ENCODE peak calls at places on chromosomes 5 and 9, in four cellular contexts. H, R, U and K are unnamed samples.

GRCh38 chr5:4882186-4882585 is 257.9 kb upstream of the ADAMTS16 start:
- DNase-seq in R (no peak), H (no peak), U (no peak), K (no peak)

GRCh38 chr5:170482511-170482910 is 21.3 kb upstream of the KCNIP1 start:
- DNase-seq in R (no peak), U (no peak), H (no peak), K (no peak)

GRCh38 chr9:129347323-129348120 is 169.5 kb upstream of the IER5L start:
- DNase-seq in U (no peak), H (no peak), R (no peak), K (no peak)

GRCh38 chr5:138986186-138986775 is 111.1 kb upstream of the LRRTM2 start:
- DNase-seq in R (no peak), H (no peak), U (no peak), K (no peak)

GRCh38 chr9:2179557-2179956 is 164.4 kb downstream of the SMARCA2 start:
- DNase-seq in U (no peak), H (no peak), R (no peak), K (no peak)

GRCh38 chr5:172005708-172006377 is 595 bp downstream of the FBXW11 start:
- DNase-seq in U (no peak), H (peak), R (peak), K (peak)

GRCh38 chr9:88075966-88076285 is 62.3 kb downstream of the SPATA31C2 start:
- DNase-seq in H (no peak), U (no peak), R (no peak), K (no peak)

GRCh38 chr9:137665697-137666504 is 47.1 kb downstream of the EHMT1 start:
- DNase-seq in U (no peak), R (peak), H (no peak), K (no peak)

GRCh38 chr5:9928266-9928750 is 298.2 kb upstream of the TAS2R1 start:
- DNase-seq in U (no peak), R (no peak), H (no peak), K (no peak)

GRCh38 chr5:143311428-143311827 is 92.1 kb downstream of the NR3C1 start:
- DNase-seq in R (peak), H (no peak), U (peak), K (no peak)

GRCh38 chr5:77658662-77659061 is 20.1 kb upstream of the OTP start:
- DNase-seq in R (no peak), U (no peak), H (no peak), K (no peak)

GRCh38 chr5:173204185-173204979 is 30.6 kb downstream of the NKX2-5 start:
- DNase-seq in U (peak), H (peak), R (peak), K (peak)

GRCh38 chr5:143887901-143888648 is 76.1 kb downstream of the HMHB1 start:
- DNase-seq in R (no peak), U (peak), H (no peak), K (no peak)

GRCh38 chr9:132990781-132991180 is 12.3 kb downstream of the GFI1B start:
- DNase-seq in U (no peak), H (no peak), R (no peak), K (no peak)

GRCh38 chr5:92775711-92776615 is 805.1 kb downstream of the NR2F1-AS1 start:
- DNase-seq in U (peak), H (no peak), R (no peak), K (no peak)

GRCh38 chr5:31645420-31646081 is 6.6 kb downstream of the PDZD2 start:
- DNase-seq in H (no peak), R (peak), U (no peak), K (no peak)

GRCh38 chr5:94469889-94470288 is 148.5 kb downstream of the KIAA0825 start:
- DNase-seq in U (peak), H (no peak), R (no peak), K (no peak)

GRCh38 chr5:136235316-136235715 is 42.4 kb upstream of the SMIM32 start:
- DNase-seq in H (no peak), R (no peak), U (no peak), K (no peak)

GRCh38 chr5:8561854-8562253 is 692.9 kb downstream of the MTRR start:
- DNase-seq in H (no peak), R (no peak), U (no peak), K (no peak)

GRCh38 chr9:99559776-99560175 is 261.9 kb upstream of the NR4A3 start:
- DNase-seq in U (no peak), R (no peak), H (no peak), K (no peak)

GRCh38 chr5:67401166-67401565 is 204.6 kb upstream of the CD180 start:
- DNase-seq in R (no peak), U (no peak), H (no peak), K (no peak)

GRCh38 chr9:97907632-97908031 is 14.7 kb downstream of the TRMO start:
- DNase-seq in U (no peak), H (no peak), R (no peak), K (no peak)

GRCh38 chr5:147393866-147394265 is 116.0 kb downstream of the DPYSL3 start:
- DNase-seq in H (no peak), U (no peak), R (peak), K (peak)

GRCh38 chr5:81420039-81420667 is 26.2 kb upstream of the ACOT12 start:
- DNase-seq in R (no peak), H (no peak), U (peak), K (peak)

GRCh38 chr9:104177003-104177611 is 83.0 kb downstream of the SMC2 start:
- DNase-seq in R (peak), H (no peak), U (no peak), K (no peak)

GRCh38 chr5:169415948-169416347 is 115.0 kb upstream of the SLIT3 start:
- DNase-seq in U (no peak), R (no peak), H (no peak), K (no peak)

GRCh38 chr9:114307323-114308250 is 15.3 kb upstream of the ORM1 start:
- DNase-seq in H (peak), U (peak), R (no peak), K (no peak)

GRCh38 chr5:1421521-1422341 is 23.5 kb downstream of the SLC6A3 start:
- DNase-seq in H (no peak), R (no peak), U (no peak), K (no peak)

GRCh38 chr5:96816430-96816939 is 8.7 kb upstream of the ERAP1 start:
- DNase-seq in R (peak), H (no peak), U (no peak), K (no peak)

GRCh38 chr9:128911529-128912035 is 9.2 kb upstream of the PHYHD1 start:
- DNase-seq in R (peak), H (no peak), U (peak), K (peak)

GRCh38 chr9:68978501-68978900 is 35.4 kb downstream of the PRKACG start:
- DNase-seq in R (no peak), U (no peak), H (peak), K (no peak)

GRCh38 chr5:152462021-152462721 is 57.1 kb upstream of the NMUR2 start:
- DNase-seq in R (no peak), H (no peak), U (no peak), K (no peak)
- TF ChIP-seq CTCF in R (no peak), H (no peak), U (no peak), K (no peak)

DNA sequence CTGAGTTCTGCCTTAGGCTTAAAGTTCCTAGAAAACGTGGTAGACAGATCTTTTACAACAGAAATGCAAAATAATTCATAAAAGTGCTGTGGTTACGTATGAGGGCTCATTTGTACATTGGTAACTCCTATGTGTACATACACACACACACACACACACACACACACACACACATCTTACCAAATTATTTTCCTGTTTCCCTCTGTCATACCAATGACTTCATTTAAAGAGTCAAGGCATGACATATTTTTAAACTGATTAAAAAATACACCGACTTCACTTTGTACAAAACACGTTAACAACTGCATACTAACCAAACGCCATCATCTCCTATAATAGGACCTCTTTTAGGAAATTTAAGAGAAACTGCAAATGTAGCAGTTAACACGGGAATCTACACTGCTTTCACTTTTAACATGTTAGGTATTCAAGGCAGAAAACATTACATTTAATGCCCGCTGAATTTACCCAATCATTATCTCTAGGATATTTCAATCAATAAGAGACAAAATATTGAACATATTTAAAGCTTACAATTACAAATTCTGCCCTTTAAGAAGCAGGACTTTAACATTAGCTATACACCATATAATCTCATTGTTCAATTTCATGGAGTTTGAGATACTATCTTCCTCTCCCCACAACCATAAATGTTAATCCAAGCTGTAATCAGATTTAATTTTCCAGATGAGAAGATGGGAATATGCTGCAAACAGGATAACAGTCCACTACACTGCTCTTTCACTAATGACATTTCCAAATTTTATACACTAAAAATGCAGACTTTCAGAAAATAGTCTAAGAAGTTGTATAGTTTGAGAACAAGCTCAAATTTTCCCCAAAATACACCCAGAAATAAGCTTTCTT is 133.1 kb downstream of the DENND1A start:
- DNase-seq in U (no peak), R (no peak), H (no peak), K (no peak)
- TF ChIP-seq CTCF in U (no peak), R (no peak), H (no peak), K (no peak)

GRCh38 chr5:7015586-7016256 is 302.5 kb downstream of the TENT4A start:
- DNase-seq in U (no peak), R (peak), H (no peak), K (no peak)
- TF ChIP-seq CTCF in U (no peak), R (peak), H (no peak), K (no peak)

GRCh38 chr5:157279605-157280239 is 13.8 kb downstream of the CYFIP2 start:
- DNase-seq in U (no peak), H (no peak), R (no peak), K (no peak)
- TF ChIP-seq CTCF in U (no peak), H (no peak), R (no peak), K (no peak)

DNA sequence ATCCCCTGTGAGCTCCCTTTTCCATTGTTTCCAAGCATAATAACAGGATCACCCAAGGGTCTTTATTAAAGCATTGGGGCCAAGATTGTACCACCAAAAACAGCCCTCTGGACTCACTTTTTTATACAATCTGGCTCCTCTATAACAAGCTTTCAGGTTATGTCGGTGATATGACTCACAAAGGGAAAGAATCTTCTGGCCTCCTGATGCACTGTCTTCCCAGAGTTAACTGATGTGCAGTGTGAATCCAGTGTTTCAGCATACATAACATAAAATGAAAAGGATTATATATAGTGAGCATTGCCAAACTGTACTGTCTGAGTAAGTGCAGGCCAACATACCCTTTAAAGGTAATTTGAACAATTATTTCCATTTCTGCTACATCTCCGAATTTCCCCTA is 33.9 kb upstream of the MAN2A1 start:
- DNase-seq in U (no peak), H (no peak), R (no peak), K (no peak)
- TF ChIP-seq CTCF in U (no peak), H (no peak), R (no peak), K (no peak)

DNA sequence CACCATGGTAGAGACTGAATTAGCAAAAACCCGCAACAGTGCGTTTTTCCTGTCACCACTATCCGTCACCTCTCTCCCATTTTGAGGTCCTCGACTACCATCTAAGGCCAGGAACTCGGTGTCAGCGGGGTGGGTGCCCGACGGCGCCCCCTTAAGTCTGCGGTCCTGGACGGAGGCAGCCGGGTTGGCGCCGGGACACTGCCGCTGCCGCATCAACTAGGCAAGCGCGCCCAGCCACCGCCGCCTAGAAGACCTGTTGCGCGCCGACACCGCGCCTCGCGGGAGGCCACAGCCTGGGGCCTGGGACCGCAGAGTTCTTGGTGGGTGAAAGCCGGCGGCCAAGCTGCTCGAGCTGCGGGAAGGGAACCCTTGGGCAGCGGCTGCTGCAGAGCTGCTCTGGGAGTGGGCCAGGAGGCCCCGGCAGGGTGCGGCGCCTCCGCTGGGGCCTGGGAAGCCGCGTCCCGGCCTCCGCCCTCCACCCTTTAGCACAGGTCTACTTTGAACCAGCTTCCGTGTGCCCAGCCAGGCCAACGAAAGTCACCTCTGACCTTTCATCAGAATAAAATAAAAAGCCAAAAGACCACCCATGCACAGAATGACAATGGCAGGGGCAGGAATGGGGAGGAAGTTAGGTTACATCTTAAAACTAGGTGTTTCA is 3.5 kb downstream of the FOXB2 start:
- DNase-seq in R (peak), H (no peak), U (no peak), K (no peak)
- TF ChIP-seq CTCF in R (peak), H (no peak), U (no peak), K (no peak)

DNA sequence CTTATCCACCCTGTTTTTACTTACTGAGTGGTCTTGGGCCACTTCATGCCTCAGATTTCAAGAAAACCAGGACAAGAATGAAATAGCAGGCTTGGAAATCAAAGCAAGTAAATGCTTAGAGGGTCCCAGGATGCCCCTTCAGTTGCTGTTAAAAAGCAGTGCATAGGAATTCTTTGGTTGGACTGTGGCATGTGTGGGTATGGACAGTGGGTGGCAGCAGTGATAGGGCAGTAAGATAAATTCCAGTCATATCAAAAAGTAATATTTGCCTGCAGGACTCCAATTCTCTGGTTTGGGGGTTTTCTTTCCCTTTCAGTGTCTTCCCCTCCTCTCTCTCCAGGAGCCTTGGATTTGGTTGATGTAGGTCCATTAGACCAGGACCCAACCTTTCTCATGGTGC is 306.7 kb upstream of the CLINT1 start:
- DNase-seq in U (no peak), H (no peak), R (no peak), K (no peak)
- TF ChIP-seq CTCF in U (no peak), H (no peak), R (peak), K (no peak)

GRCh38 chr5:134564396-134564795 is 38.9 kb downstream of the JADE2 start:
- DNase-seq in H (no peak), R (no peak), U (no peak), K (no peak)

GRCh38 chr5:134563962-134564361 is 38.5 kb downstream of the JADE2 start:
- DNase-seq in U (no peak), R (no peak), H (no peak), K (no peak)

GRCh38 chr5:134560698-134561097 is 35.2 kb downstream of the JADE2 start:
- DNase-seq in R (no peak), H (no peak), U (no peak), K (no peak)

GRCh38 chr5:134559672-134560071 is 34.2 kb downstream of the JADE2 start:
- DNase-seq in R (no peak), U (no peak), H (no peak), K (no peak)

GRCh38 chr5:134561871-134562296 is 36.4 kb downstream of the JADE2 start:
- DNase-seq in R (peak), H (no peak), U (peak), K (peak)
- TF ChIP-seq CTCF in R (peak), H (no peak), U (peak), K (peak)

DNA sequence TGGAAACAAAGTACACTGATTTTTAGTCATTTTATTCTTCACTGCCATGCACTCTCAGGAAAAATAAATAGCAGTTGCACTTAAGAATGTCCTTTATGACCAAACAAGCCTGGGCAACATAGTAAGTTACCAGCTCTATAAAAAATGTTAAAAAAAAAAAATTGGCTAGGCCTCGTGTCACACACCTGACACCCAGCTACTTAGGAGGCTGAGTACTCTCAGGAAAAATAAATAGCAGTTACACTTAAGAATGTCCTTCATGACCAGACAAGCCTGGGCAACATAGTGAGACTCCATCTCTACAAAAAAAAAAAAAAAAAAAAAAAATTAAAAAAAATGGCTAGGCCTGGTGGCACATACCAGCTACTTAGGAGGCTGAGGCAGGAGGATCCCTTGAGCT is 304.6 kb downstream of the SLCO4C1 start:
- DNase-seq in U (no peak), H (no peak), R (no peak), K (no peak)
- TF ChIP-seq CTCF in U (no peak), H (no peak), R (no peak), K (no peak)

DNA sequence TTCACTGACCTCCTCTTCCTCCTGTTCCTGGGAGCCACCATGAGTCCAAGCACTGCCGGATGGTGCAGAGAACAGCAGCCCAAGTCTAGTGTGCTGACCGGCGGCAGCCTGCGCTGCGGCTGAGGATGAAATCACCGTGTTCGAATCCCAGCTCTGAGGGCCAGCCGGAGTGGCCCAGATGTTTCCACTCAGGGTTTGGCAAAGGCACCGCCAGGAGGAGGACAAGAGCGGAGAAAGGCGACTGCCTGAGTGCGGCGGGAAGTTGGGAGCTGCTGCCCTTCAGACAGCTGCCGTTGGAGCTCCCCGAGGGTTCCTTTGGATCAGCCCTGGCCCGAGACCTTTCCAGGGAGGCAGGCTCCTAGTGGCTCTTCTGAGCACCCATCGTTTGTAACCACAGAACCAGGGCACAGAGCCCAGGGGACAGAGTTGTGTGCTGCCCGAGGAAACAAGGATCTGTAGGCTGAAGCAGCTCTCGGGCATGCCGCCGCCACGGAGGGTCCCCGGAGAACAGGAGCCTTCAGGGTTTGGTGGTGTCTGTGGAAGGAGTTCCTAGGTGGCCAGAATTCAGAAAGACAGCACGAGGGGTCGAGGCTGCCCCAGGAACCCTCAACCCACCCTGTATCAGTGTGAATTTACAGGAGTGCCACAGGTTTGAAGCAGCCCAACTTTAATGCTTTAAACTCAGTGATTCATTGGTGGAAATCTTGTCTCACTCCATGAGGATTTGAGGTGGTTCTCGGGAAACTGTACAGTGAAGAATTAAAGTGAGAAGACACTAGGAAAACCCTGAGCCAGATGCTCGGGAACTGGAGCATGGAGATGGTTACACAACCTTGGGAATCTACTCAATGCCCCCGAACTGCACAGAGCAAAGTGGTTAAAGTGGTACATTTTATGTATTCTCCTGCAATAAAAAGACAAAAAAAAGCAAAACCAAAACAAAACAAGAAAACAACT is 115.5 kb upstream of the COL5A1 start:
- DNase-seq in R (no peak), U (peak), H (no peak), K (no peak)
- TF ChIP-seq CTCF in R (no peak), U (peak), H (no peak), K (no peak)